ENCODE peak calls at places on chromosomes 7 and 10, in seven cellular contexts. X is K562, N is HCT116, D is SK-N-SH, Z is HepG2, V is H1, R is GM12878. S is an unnamed sample.

GRCh38 chr7:155001756-155002410 is 1.0 kb downstream of the PAXIP1 start:
- DNase-seq in X (peak; percentile 45), N (no peak), D (no peak), Z (no peak), V (no peak), R (no peak), S (no peak)

GRCh38 chr10:35025916-35026315 is 64.2 kb downstream of the CUL2 start:
- DNase-seq in X (no peak), N (no peak), D (no peak), Z (no peak), V (no peak), R (no peak), S (no peak)

GRCh38 chr7:127230192-127230925 is 22.4 kb downstream of the GRM8 start:
- DNase-seq in X (no peak), N (no peak), D (no peak), Z (no peak), V (no peak), R (no peak), S (no peak)

GRCh38 chr7:897771-898376 is 21.5 kb downstream of the GET4 start:
- DNase-seq in X (no peak), N (no peak), D (peak; percentile 85), Z (no peak), V (no peak), R (no peak), S (no peak)

GRCh38 chr7:56092789-56093531 is at the start of gene PHKG1:
- DNase-seq in X (peak; percentile 34), N (no peak), D (peak; percentile 74), Z (peak; percentile 33), V (no peak), R (no peak), S (no peak)

GRCh38 chr7:122883049-122883670 is 3.1 kb downstream of the CADPS2 start:
- DNase-seq in X (no peak), N (no peak), D (no peak), Z (no peak), V (no peak), R (no peak), S (no peak)

GRCh38 chr10:37566336-37566735 is 291.1 kb downstream of the ZNF248 start:
- DNase-seq in X (no peak), N (no peak), D (no peak), Z (no peak), V (no peak), R (no peak), S (no peak)

GRCh38 chr7:1670894-1671875 is 1.1 kb downstream of the ELFN1 start:
- DNase-seq in X (no peak), N (no peak), D (peak; percentile 53), Z (no peak), V (no peak), R (no peak), S (no peak)

GRCh38 chr7:156780724-156781455 is 112.1 kb downstream of the LMBR1 start:
- DNase-seq in X (no peak), N (no peak), D (no peak), Z (no peak), V (no peak), R (peak; percentile 86), S (no peak)

GRCh38 chr7:49852619-49853462 is 79.4 kb downstream of the VWC2 start:
- DNase-seq in X (peak; percentile 25), N (peak; percentile 13), D (peak; percentile 68), Z (peak; percentile 39), V (peak; percentile 46), R (no peak), S (peak; percentile 62)

GRCh38 chr10:3781458-3782098 is 3.4 kb downstream of the KLF6 start:
- DNase-seq in X (no peak), N (no peak), D (no peak), Z (no peak), V (no peak), R (no peak), S (no peak)

GRCh38 chr7:16603633-16604032 is 41.9 kb downstream of the ANKMY2 start:
- DNase-seq in X (no peak), N (no peak), D (no peak), Z (no peak), V (no peak), R (no peak), S (no peak)

GRCh38 chr10:85613391-85613790 is 753.2 kb downstream of the GRID1 start:
- DNase-seq in X (no peak), N (no peak), D (no peak), Z (no peak), V (no peak), R (no peak), S (no peak)

GRCh38 chr7:120486164-120486563 is 213.2 kb downstream of the KCND2 start:
- DNase-seq in X (no peak), N (no peak), D (no peak), Z (no peak), V (no peak), R (no peak), S (no peak)

GRCh38 chr7:132966731-132967130 is 115.2 kb downstream of the CHCHD3 start:
- DNase-seq in X (no peak), N (no peak), D (no peak), Z (no peak), V (no peak), R (no peak), S (no peak)

GRCh38 chr10:83218205-83218604 is 921.1 kb upstream of the GHITM start:
- DNase-seq in X (no peak), N (no peak), D (peak; percentile 6), Z (no peak), V (no peak), R (no peak), S (no peak)

GRCh38 chr7:69213882-69214281 is 384.4 kb upstream of the AUTS2 start:
- DNase-seq in X (no peak), N (no peak), D (no peak), Z (no peak), V (no peak), R (no peak), S (no peak)

GRCh38 chr7:36605662-36606441 is 118.4 kb downstream of the AOAH start:
- DNase-seq in X (no peak), N (no peak), D (no peak), Z (no peak), V (no peak), R (no peak), S (no peak)

GRCh38 chr7:17402628-17403278 is 104.3 kb downstream of the AHR start:
- DNase-seq in X (no peak), N (no peak), D (no peak), Z (no peak), V (no peak), R (peak; percentile 90), S (no peak)

GRCh38 chr10:24242562-24242961 is 33.6 kb downstream of the KIAA1217 start:
- DNase-seq in X (no peak), N (no peak), D (no peak), Z (no peak), V (no peak), R (no peak), S (no peak)

DNA sequence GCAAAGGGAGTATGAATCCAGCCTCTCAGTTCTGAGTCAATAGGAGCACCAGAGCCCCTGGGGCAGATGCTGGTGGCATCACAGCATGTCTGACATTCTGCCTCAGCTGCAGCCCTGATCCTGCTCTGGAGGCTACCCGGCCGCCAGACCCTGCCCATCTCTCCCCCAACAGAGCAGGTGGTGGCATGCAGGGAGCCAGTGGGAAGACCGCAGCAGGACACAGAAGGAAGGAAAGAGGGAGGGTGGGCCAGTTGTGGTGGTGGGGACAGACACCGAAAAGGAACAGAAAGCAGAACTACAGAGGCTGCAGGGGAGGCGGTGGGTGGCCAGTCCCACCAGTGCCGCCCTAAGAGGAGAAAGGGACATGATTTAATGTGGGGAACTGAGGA is 35.3 kb downstream of the BLNK start:
- DNase-seq in X (no peak), N (no peak), D (no peak), Z (no peak), V (no peak), R (no peak), S (no peak)
- TF ChIP-seq SIN3A in X (no peak), N (no peak), D (no peak), Z (no peak), V (no peak), R (no peak), S (no peak)

GRCh38 chr10:69497235-69497561 is 45.9 kb downstream of the TSPAN15 start:
- DNase-seq in X (no peak), N (no peak), D (no peak), Z (no peak), V (no peak), R (no peak), S (no peak)

GRCh38 chr10:69499726-69500689 is 48.7 kb downstream of the TSPAN15 start:
- DNase-seq in X (no peak), N (no peak), D (no peak), Z (no peak), V (no peak), R (no peak), S (no peak)

GRCh38 chr10:69500864-69501468 is 49.7 kb downstream of the TSPAN15 start:
- DNase-seq in X (no peak), N (no peak), D (no peak), Z (no peak), V (no peak), R (no peak), S (no peak)

GRCh38 chr10:69497611-69498390 is 46.5 kb downstream of the TSPAN15 start:
- DNase-seq in X (no peak), N (no peak), D (no peak), Z (no peak), V (no peak), R (no peak), S (no peak)

GRCh38 chr10:69498711-69499471 is 47.6 kb downstream of the TSPAN15 start:
- DNase-seq in X (no peak), N (no peak), D (no peak), Z (no peak), V (no peak), R (no peak), S (no peak)
- H3K36me3 ChIP-seq in X (no peaks in the 10 kb centered on the region), N (no peaks in the 10 kb centered on the region), D (no peaks in the 10 kb centered on the region), Z (no peaks in the 10 kb centered on the region), V (no peaks in the 10 kb centered on the region), R (no peaks in the 10 kb centered on the region), S (no peaks in the 10 kb centered on the region)

DNA sequence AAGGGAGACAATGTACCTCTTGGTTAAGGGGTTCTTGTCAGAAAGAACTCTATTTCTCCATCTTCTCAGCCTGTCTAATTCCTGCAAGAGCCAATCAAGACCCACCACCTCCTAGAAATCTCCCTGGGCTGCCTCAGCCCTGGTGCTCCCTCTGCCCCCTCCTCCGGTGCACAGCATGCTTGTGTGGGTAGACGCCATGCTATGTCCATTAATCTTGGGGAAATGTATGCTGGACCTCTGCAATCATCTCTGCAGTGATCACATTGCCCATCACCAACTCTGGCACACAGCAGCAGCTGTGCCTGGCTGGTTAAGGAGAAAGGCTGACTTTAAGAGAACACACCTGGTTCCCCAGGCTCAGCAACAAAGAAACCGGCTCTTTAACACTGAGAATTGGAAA is 37.3 kb downstream of the SH3PXD2A start:
- DNase-seq in X (no peak), N (no peak), D (no peak), Z (no peak), V (no peak), R (no peak), S (no peak)
- TF ChIP-seq POLR2AphosphoS5 in X (no peak), N (no peak), D (no peak), Z (no peak), V (no peak), R (no peak), S (no peak)

DNA sequence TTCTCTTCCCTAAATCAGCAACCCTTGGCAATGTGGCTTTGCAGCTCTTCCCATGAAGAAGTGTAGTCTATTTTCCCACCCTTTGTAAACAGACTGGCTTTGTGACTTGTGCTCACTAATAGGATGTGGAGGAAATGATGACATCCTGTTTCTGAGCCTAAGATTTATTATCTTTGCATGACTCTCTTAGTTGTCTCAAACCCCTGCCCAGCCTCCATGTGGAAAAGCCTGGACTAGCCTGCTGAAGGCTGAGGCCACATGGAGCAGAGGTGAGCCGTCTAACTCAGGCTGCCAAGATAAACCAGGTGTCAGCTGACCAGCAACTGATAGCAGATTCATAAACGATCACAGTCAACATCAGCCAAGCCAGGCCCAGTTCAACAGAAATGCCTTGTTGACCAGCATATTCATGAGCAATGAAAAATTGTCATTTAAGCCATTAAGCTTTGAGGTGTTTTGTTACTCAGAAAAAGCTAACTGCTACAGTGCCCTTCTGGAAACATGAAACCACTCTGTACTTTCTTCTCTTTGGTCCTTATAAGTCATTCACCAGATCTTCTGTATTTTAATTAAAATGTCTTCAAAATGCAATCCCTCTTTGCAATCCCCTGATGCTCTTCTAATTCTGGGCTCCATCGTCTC is 586.3 kb upstream of the ANKRD30A start:
- DNase-seq in X (no peak), N (no peak), D (no peak), Z (no peak), V (no peak), R (no peak), S (no peak)
- TF ChIP-seq SIN3A in X (no peak), N (no peak), D (no peak), Z (no peak), V (no peak), R (no peak), S (no peak)

S was measured in Panc1.